ENCODE peak calls at places on chromosome 14, in seven cellular contexts. One of them, this sample, is unnamed.

GRCh38 chr14:49961270-49962222 is 68.7 kb downstream of the ARF6 start:
- DNase-seq in naive B cell: no peak
- DNase-seq in AML-193: no peak
- DNase-seq in ELR: peak; percentile 33
- DNase-seq in dermis microvascular lymphatic vessel endothelial cell: no peak
- DNase-seq in endothelial cell: no peak
- DNase-seq in frontal cortex: no peak
- DNase-seq in this sample: peak; percentile 44

GRCh38 chr14:90774316-90774715 is 41.9 kb downstream of the TTC7B start:
- DNase-seq in naive B cell: no peak
- DNase-seq in AML-193: no peak
- DNase-seq in ELR: no peak
- DNase-seq in dermis microvascular lymphatic vessel endothelial cell: no peak
- DNase-seq in endothelial cell: no peak
- DNase-seq in frontal cortex: no peak
- DNase-seq in this sample: no peak

GRCh38 chr14:94227029-94227428 is 52.9 kb downstream of the PPP4R4 start:
- DNase-seq in naive B cell: no peak
- DNase-seq in AML-193: no peak
- DNase-seq in ELR: peak; percentile 49
- DNase-seq in dermis microvascular lymphatic vessel endothelial cell: no peak
- DNase-seq in endothelial cell: no peak
- DNase-seq in frontal cortex: no peak
- DNase-seq in this sample: no peak

GRCh38 chr14:104094056-104094708 is 8.7 kb downstream of the ASPG start:
- DNase-seq in naive B cell: no peak
- DNase-seq in AML-193: no peak
- DNase-seq in ELR: no peak
- DNase-seq in dermis microvascular lymphatic vessel endothelial cell: no peak
- DNase-seq in endothelial cell: no peak
- DNase-seq in frontal cortex: no peak
- DNase-seq in this sample: no peak

GRCh38 chr14:50335389-50335788 is 23.3 kb downstream of the DMAC2L start:
- DNase-seq in naive B cell: no peak
- DNase-seq in AML-193: no peak
- DNase-seq in ELR: peak; percentile 40
- DNase-seq in dermis microvascular lymphatic vessel endothelial cell: peak; percentile 92
- DNase-seq in endothelial cell: peak; percentile 20
- DNase-seq in frontal cortex: peak; percentile 46
- DNase-seq in this sample: no peak

GRCh38 chr14:87013583-87013982 is 979.4 kb downstream of the GALC start:
- DNase-seq in naive B cell: no peak
- DNase-seq in AML-193: no peak
- DNase-seq in ELR: peak; percentile 0
- DNase-seq in dermis microvascular lymphatic vessel endothelial cell: no peak
- DNase-seq in endothelial cell: no peak
- DNase-seq in frontal cortex: no peak
- DNase-seq in this sample: no peak

GRCh38 chr14:91244501-91244901 is at the start of gene GPR68:
- DNase-seq in naive B cell: no peak
- DNase-seq in AML-193: no peak
- DNase-seq in ELR: peak; percentile 24
- DNase-seq in dermis microvascular lymphatic vessel endothelial cell: peak; percentile 63
- DNase-seq in endothelial cell: no peak
- DNase-seq in frontal cortex: peak; percentile 55
- DNase-seq in this sample: no peak

GRCh38 chr14:35337557-35338255 is 45.5 kb downstream of the PSMA6 start:
- DNase-seq in naive B cell: no peak
- DNase-seq in AML-193: no peak
- DNase-seq in ELR: no peak
- DNase-seq in dermis microvascular lymphatic vessel endothelial cell: no peak
- DNase-seq in endothelial cell: no peak
- DNase-seq in frontal cortex: no peak
- DNase-seq in this sample: no peak

GRCh38 chr14:102499401-102500189 is 10.0 kb downstream of the ANKRD9 start:
- DNase-seq in naive B cell: no peak
- DNase-seq in AML-193: no peak
- DNase-seq in ELR: no peak
- DNase-seq in dermis microvascular lymphatic vessel endothelial cell: no peak
- DNase-seq in endothelial cell: no peak
- DNase-seq in frontal cortex: no peak
- DNase-seq in this sample: no peak

GRCh38 chr14:96568646-96569045 is 66.5 kb downstream of the PAPOLA start:
- DNase-seq in naive B cell: no peak
- DNase-seq in AML-193: no peak
- DNase-seq in ELR: no peak
- DNase-seq in dermis microvascular lymphatic vessel endothelial cell: no peak
- DNase-seq in endothelial cell: no peak
- DNase-seq in frontal cortex: no peak
- DNase-seq in this sample: no peak

GRCh38 chr14:77071938-77072388 is 26.1 kb upstream of the CIPC start:
- DNase-seq in naive B cell: no peak
- DNase-seq in AML-193: no peak
- DNase-seq in ELR: peak; percentile 65
- DNase-seq in dermis microvascular lymphatic vessel endothelial cell: no peak
- DNase-seq in endothelial cell: no peak
- DNase-seq in frontal cortex: no peak
- DNase-seq in this sample: no peak

GRCh38 chr14:31426663-31427062 is 6.3 kb upstream of the HEATR5A start:
- DNase-seq in naive B cell: no peak
- DNase-seq in AML-193: no peak
- DNase-seq in ELR: no peak
- DNase-seq in dermis microvascular lymphatic vessel endothelial cell: no peak
- DNase-seq in endothelial cell: no peak
- DNase-seq in frontal cortex: no peak
- DNase-seq in this sample: no peak

GRCh38 chr14:23138173-23138535 is 19.1 kb upstream of the CEBPE start:
- DNase-seq in naive B cell: no peak
- DNase-seq in AML-193: no peak
- DNase-seq in ELR: no peak
- DNase-seq in dermis microvascular lymphatic vessel endothelial cell: no peak
- DNase-seq in endothelial cell: no peak
- DNase-seq in frontal cortex: no peak
- DNase-seq in this sample: no peak

GRCh38 chr14:67514203-67514607 is 18.9 kb upstream of the PLEKHH1 start:
- DNase-seq in naive B cell: no peak
- DNase-seq in AML-193: no peak
- DNase-seq in ELR: no peak
- DNase-seq in dermis microvascular lymphatic vessel endothelial cell: no peak
- DNase-seq in endothelial cell: no peak
- DNase-seq in frontal cortex: no peak
- DNase-seq in this sample: no peak

GRCh38 chr14:62189698-62190097 is 427.5 kb downstream of the SNAPC1 start:
- DNase-seq in naive B cell: no peak
- DNase-seq in AML-193: no peak
- DNase-seq in ELR: peak; percentile 52
- DNase-seq in dermis microvascular lymphatic vessel endothelial cell: no peak
- DNase-seq in endothelial cell: no peak
- DNase-seq in frontal cortex: no peak
- DNase-seq in this sample: no peak

GRCh38 chr14:106518054-106518943 is 991.9 kb downstream of the TMEM121 start:
- DNase-seq in naive B cell: peak; percentile 79
- DNase-seq in AML-193: peak; percentile 75
- DNase-seq in ELR: no peak
- DNase-seq in dermis microvascular lymphatic vessel endothelial cell: no peak
- DNase-seq in endothelial cell: no peak
- DNase-seq in frontal cortex: no peak
- DNase-seq in this sample: peak; percentile 29

GRCh38 chr14:34355584-34356266 is 106.3 kb downstream of the SPTSSA start:
- DNase-seq in naive B cell: no peak
- DNase-seq in AML-193: no peak
- DNase-seq in ELR: peak; percentile 78
- DNase-seq in dermis microvascular lymphatic vessel endothelial cell: peak; percentile 23
- DNase-seq in endothelial cell: peak; percentile 4
- DNase-seq in frontal cortex: peak; percentile 24
- DNase-seq in this sample: no peak

GRCh38 chr14:104974665-104975390 is 3.3 kb downstream of the AHNAK2 start:
- DNase-seq in naive B cell: no peak
- DNase-seq in AML-193: no peak
- DNase-seq in ELR: no peak
- DNase-seq in dermis microvascular lymphatic vessel endothelial cell: no peak
- DNase-seq in endothelial cell: no peak
- DNase-seq in frontal cortex: no peak
- DNase-seq in this sample: no peak

GRCh38 chr14:65933400-65934068 is 521.0 kb downstream of the FUT8 start:
- DNase-seq in naive B cell: no peak
- DNase-seq in AML-193: no peak
- DNase-seq in ELR: no peak
- DNase-seq in dermis microvascular lymphatic vessel endothelial cell: no peak
- DNase-seq in endothelial cell: no peak
- DNase-seq in frontal cortex: no peak
- DNase-seq in this sample: no peak

GRCh38 chr14:89125216-89125615 is 291.8 kb downstream of the FOXN3 start:
- DNase-seq in naive B cell: no peak
- DNase-seq in AML-193: no peak
- DNase-seq in ELR: no peak
- DNase-seq in dermis microvascular lymphatic vessel endothelial cell: no peak
- DNase-seq in endothelial cell: no peak
- DNase-seq in frontal cortex: no peak
- DNase-seq in this sample: no peak

GRCh38 chr14:52048641-52049204 is 20.1 kb downstream of the NID2 start:
- DNase-seq in naive B cell: no peak
- DNase-seq in AML-193: no peak
- DNase-seq in ELR: no peak
- DNase-seq in dermis microvascular lymphatic vessel endothelial cell: no peak
- DNase-seq in endothelial cell: no peak
- DNase-seq in frontal cortex: no peak
- DNase-seq in this sample: no peak

GRCh38 chr14:92880851-92881250 is 42.1 kb upstream of the CHGA start:
- DNase-seq in naive B cell: no peak
- DNase-seq in AML-193: no peak
- DNase-seq in ELR: peak; percentile 32
- DNase-seq in dermis microvascular lymphatic vessel endothelial cell: peak; percentile 33
- DNase-seq in endothelial cell: no peak
- DNase-seq in frontal cortex: peak; percentile 50
- DNase-seq in this sample: no peak

GRCh38 chr14:57087841-57088240 is 180.9 kb downstream of the EXOC5 start:
- DNase-seq in naive B cell: no peak
- DNase-seq in AML-193: no peak
- DNase-seq in ELR: no peak
- DNase-seq in dermis microvascular lymphatic vessel endothelial cell: no peak
- DNase-seq in endothelial cell: no peak
- DNase-seq in frontal cortex: no peak
- DNase-seq in this sample: no peak

GRCh38 chr14:88682495-88683114 is 110.1 kb downstream of the EML5 start:
- DNase-seq in naive B cell: no peak
- DNase-seq in AML-193: no peak
- DNase-seq in ELR: no peak
- DNase-seq in dermis microvascular lymphatic vessel endothelial cell: no peak
- DNase-seq in endothelial cell: no peak
- DNase-seq in frontal cortex: no peak
- DNase-seq in this sample: no peak

GRCh38 chr14:69615471-69616407 is 4.3 kb downstream of the SUSD6 start:
- DNase-seq in naive B cell: peak; percentile 82
- DNase-seq in AML-193: peak; percentile 73
- DNase-seq in ELR: peak; percentile 64
- DNase-seq in dermis microvascular lymphatic vessel endothelial cell: peak; percentile 65
- DNase-seq in endothelial cell: no peak
- DNase-seq in frontal cortex: no peak
- DNase-seq in this sample: peak; percentile 56

GRCh38 chr14:98103705-98104104 is 1168.3 kb downstream of the BCL11B start:
- DNase-seq in naive B cell: no peak
- DNase-seq in AML-193: no peak
- DNase-seq in ELR: no peak
- DNase-seq in dermis microvascular lymphatic vessel endothelial cell: no peak
- DNase-seq in endothelial cell: no peak
- DNase-seq in frontal cortex: no peak
- DNase-seq in this sample: no peak

GRCh38 chr14:53137559-53137958 is 15.6 kb downstream of the DDHD1 start:
- DNase-seq in naive B cell: no peak
- DNase-seq in AML-193: no peak
- DNase-seq in ELR: no peak
- DNase-seq in dermis microvascular lymphatic vessel endothelial cell: no peak
- DNase-seq in endothelial cell: no peak
- DNase-seq in frontal cortex: no peak
- DNase-seq in this sample: no peak

GRCh38 chr14:99511421-99512109 is 30.4 kb downstream of the CCNK start:
- DNase-seq in naive B cell: no peak
- DNase-seq in AML-193: no peak
- DNase-seq in ELR: no peak
- DNase-seq in dermis microvascular lymphatic vessel endothelial cell: no peak
- DNase-seq in endothelial cell: no peak
- DNase-seq in frontal cortex: no peak
- DNase-seq in this sample: no peak

GRCh38 chr14:31243860-31244259 is 36.3 kb upstream of the HECTD1 start:
- DNase-seq in naive B cell: no peak
- DNase-seq in AML-193: no peak
- DNase-seq in ELR: no peak
- DNase-seq in dermis microvascular lymphatic vessel endothelial cell: no peak
- DNase-seq in endothelial cell: no peak
- DNase-seq in frontal cortex: no peak
- DNase-seq in this sample: no peak

GRCh38 chr14:90105756-90106155 is 44.0 kb downstream of the KCNK13 start:
- DNase-seq in naive B cell: no peak
- DNase-seq in AML-193: no peak
- DNase-seq in ELR: no peak
- DNase-seq in dermis microvascular lymphatic vessel endothelial cell: no peak
- DNase-seq in endothelial cell: no peak
- DNase-seq in frontal cortex: no peak
- DNase-seq in this sample: no peak

GRCh38 chr14:48970995-48971394 is 615.2 kb downstream of the RPS29 start:
- DNase-seq in naive B cell: no peak
- DNase-seq in AML-193: no peak
- DNase-seq in ELR: no peak
- DNase-seq in dermis microvascular lymphatic vessel endothelial cell: no peak
- DNase-seq in endothelial cell: no peak
- DNase-seq in frontal cortex: no peak
- DNase-seq in this sample: no peak

GRCh38 chr14:23660290-23661226 is 24.4 kb downstream of the DHRS2 start:
- DNase-seq in naive B cell: no peak
- DNase-seq in AML-193: no peak
- DNase-seq in ELR: no peak
- DNase-seq in dermis microvascular lymphatic vessel endothelial cell: no peak
- DNase-seq in endothelial cell: no peak
- DNase-seq in frontal cortex: no peak
- DNase-seq in this sample: peak; percentile 60

GRCh38 chr14:30389134-30389900 is 169.6 kb upstream of the G2E3 start:
- DNase-seq in naive B cell: no peak
- DNase-seq in AML-193: no peak
- DNase-seq in ELR: peak; percentile 4
- DNase-seq in dermis microvascular lymphatic vessel endothelial cell: no peak
- DNase-seq in endothelial cell: no peak
- DNase-seq in frontal cortex: peak; percentile 17
- DNase-seq in this sample: no peak

GRCh38 chr14:72532686-72533454 is 361.0 kb downstream of the DPF3 start:
- DNase-seq in naive B cell: no peak
- DNase-seq in AML-193: no peak
- DNase-seq in ELR: no peak
- DNase-seq in dermis microvascular lymphatic vessel endothelial cell: no peak
- DNase-seq in endothelial cell: no peak
- DNase-seq in frontal cortex: no peak
- DNase-seq in this sample: no peak

GRCh38 chr14:89429206-89430091 is 12.4 kb upstream of the FOXN3 start:
- DNase-seq in naive B cell: no peak
- DNase-seq in AML-193: peak; percentile 39
- DNase-seq in ELR: peak; percentile 17
- DNase-seq in dermis microvascular lymphatic vessel endothelial cell: peak; percentile 38
- DNase-seq in endothelial cell: no peak
- DNase-seq in frontal cortex: no peak
- DNase-seq in this sample: peak; percentile 32